ENCODE peak calls at places on chromosome 12, in ten cellular contexts. K is OCI-LY7; G is right cardiac atrium; O is CD8-positive, alpha-beta T cell; Q is CD4-positive, alpha-beta memory T cell; T is CD4-positive, CD25-positive, alpha-beta regulatory T cell; U is PC-9; S is transverse colon; B is WERI-Rb-1; W is lower lobe of right lung. J is an unnamed sample.

GRCh38 chr12:3310271-3311026 is 180.6 kb upstream of the PRMT8 start:
- DNase-seq in B (no peak), O (peak; percentile 4), G (no peak), W (no peak), Q (no peak), T (no peak), S (no peak), U (no peak), K (no peak), J (no peak)

GRCh38 chr12:105820407-105821140 is 318.2 kb downstream of the NUAK1 start:
- DNase-seq in B (no peak), K (no peak), T (no peak), G (peak; percentile 51), S (peak; percentile 9), W (no peak), U (no peak), O (no peak), Q (no peak), J (no peak)

GRCh38 chr12:102095677-102096263 is 24.1 kb downstream of the NUP37 start:
- DNase-seq in G (no peak), S (no peak), W (no peak), B (no peak), U (no peak), T (peak; percentile 58), Q (no peak), O (no peak), K (peak; percentile 42), J (no peak)

GRCh38 chr12:114395755-114396152 is 10.2 kb downstream of the TBX5 start:
- DNase-seq in Q (no peak), G (peak; percentile 74), S (no peak), W (no peak), U (no peak), O (no peak), T (no peak), K (no peak), B (no peak), J (no peak)

GRCh38 chr12:132465269-132466190 is 24.4 kb upstream of the FBRSL1 start:
- DNase-seq in S (no peak), K (no peak), G (peak; percentile 18), O (no peak), U (no peak), T (no peak), Q (no peak), W (no peak), B (peak; percentile 97), J (no peak)

GRCh38 chr12:77891531-77892147 is 60.9 kb downstream of the NAV3 start:
- DNase-seq in W (no peak), S (no peak), G (no peak), O (no peak), U (no peak), K (no peak), T (no peak), Q (no peak), B (no peak), J (no peak)

GRCh38 chr12:128942960-128943477 is 89.7 kb downstream of the GLT1D1 start:
- DNase-seq in B (no peak), W (no peak), O (no peak), G (no peak), K (no peak), U (no peak), T (no peak), S (no peak), Q (no peak), J (no peak)

GRCh38 chr12:62259311-62259992 is 752 bp upstream of the USP15 start:
- DNase-seq in W (no peak), U (no peak), S (peak; percentile 10), T (peak; percentile 68), Q (no peak), O (peak; percentile 35), K (peak; percentile 39), B (no peak), G (no peak), J (no peak)

GRCh38 chr12:76025601-76026575 is 5.7 kb downstream of the PHLDA1 start:
- DNase-seq in U (peak; percentile 14), G (no peak), T (no peak), S (no peak), B (peak; percentile 38), W (no peak), O (no peak), Q (no peak), K (no peak), J (no peak)

GRCh38 chr12:76024942-76025600 is 6.5 kb downstream of the PHLDA1 start:
- DNase-seq in S (no peak), W (no peak), Q (no peak), G (no peak), U (no peak), K (no peak), T (no peak), O (no peak), B (no peak), J (no peak)

GRCh38 chr12:76024102-76024781 is 7.3 kb downstream of the PHLDA1 start:
- DNase-seq in S (no peak), Q (no peak), T (no peak), U (no peak), K (no peak), O (no peak), G (no peak), B (no peak), W (no peak), J (no peak)

GRCh38 chr12:76028649-76029277 is 2.8 kb downstream of the PHLDA1 start:
- DNase-seq in G (no peak), B (no peak), U (no peak), O (no peak), S (no peak), K (no peak), Q (peak; percentile 6), T (no peak), W (no peak), J (no peak)

DNA sequence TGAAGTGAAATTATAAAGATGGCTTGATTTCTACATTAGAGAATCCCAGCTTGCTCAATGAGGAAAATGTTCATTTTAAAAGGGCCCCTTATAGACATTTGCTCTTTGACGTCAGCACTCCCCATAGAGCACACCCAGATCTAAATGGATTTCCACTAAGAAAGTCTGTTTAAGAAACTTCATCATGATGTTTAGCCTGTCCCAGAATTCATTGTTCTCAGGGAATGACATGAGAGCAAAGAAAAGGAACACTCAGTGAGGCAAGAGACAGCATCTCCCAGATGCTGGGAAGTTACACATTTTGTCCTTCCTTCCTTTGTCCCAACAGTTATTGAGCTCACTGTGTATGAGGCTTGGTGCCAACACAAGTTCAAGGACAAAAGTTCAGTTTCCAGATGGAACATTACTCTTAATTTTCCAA is 4.9 kb downstream of the PHLDA1 start:
- DNase-seq in B (no peak), T (no peak), S (no peak), O (no peak), K (no peak), U (no peak), G (no peak), W (no peak), Q (no peak), J (no peak)
- H3K27ac ChIP-seq in B (peak overlapping the region; percentile 32), T (no peak overlapping the region), S (peak overlapping the region; percentile 10), O (no peak overlapping the region), K (no peak overlapping the region), U (peak overlapping the region; percentile 95), G (no peak overlapping the region), W (peak overlapping the region; percentile 27), Q (no peak overlapping the region), J (peak overlapping the region; percentile 33)

GRCh38 chr12:1471224-1471623 is 123.2 kb downstream of the FBXL14 start:
- DNase-seq in U (no peak), O (no peak), G (no peak), B (no peak), S (no peak), W (no peak), T (no peak), Q (no peak), K (no peak), J (no peak)

GRCh38 chr12:1473418-1473817 is 121.0 kb downstream of the FBXL14 start:
- DNase-seq in W (no peak), T (peak; percentile 73), K (no peak), S (peak; percentile 29), O (peak; percentile 56), Q (peak; percentile 7), G (peak; percentile 66), B (no peak), U (no peak), J (no peak)

GRCh38 chr12:1474567-1475153 is 119.7 kb downstream of the FBXL14 start:
- DNase-seq in W (no peak), Q (no peak), U (peak; percentile 47), O (no peak), T (no peak), G (no peak), K (no peak), S (no peak), B (no peak), J (no peak)

GRCh38 chr12:1470051-1470450 is 124.3 kb downstream of the FBXL14 start:
- DNase-seq in B (no peak), S (no peak), U (no peak), K (no peak), W (no peak), G (peak; percentile 69), Q (no peak), O (no peak), T (no peak), J (no peak)

DNA sequence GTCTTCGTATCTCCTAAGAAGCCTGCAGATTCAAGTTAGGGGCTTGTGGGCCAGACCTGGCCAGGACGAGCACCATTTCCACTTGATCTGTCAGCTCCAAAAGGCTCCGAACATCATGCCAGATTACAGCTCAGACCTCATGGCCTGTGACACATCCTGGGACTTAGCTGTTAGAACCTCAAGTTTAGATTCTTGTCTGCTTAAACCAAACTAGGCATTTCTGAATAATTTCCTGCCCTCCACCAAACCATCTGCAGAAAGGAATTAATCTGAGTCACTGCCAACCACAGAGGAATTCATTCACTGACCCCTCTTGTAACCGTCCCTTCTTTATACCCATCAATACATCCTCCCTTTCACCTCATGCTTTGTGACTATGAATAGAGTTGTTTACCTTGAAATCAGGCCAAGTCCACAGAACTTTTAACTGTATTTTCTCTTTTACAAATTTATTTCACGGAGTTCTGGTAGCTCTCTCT is 120.3 kb downstream of the FBXL14 start:
- DNase-seq in O (no peak), T (peak; percentile 43), S (no peak), G (no peak), U (peak; percentile 55), W (no peak), B (no peak), Q (no peak), K (no peak), J (no peak)
- H3K4me3 ChIP-seq in O (no peak overlapping the region), T (peak overlapping the region; percentile 22), S (no peak overlapping the region), G (no peak overlapping the region), U (no peak overlapping the region), W (no peak overlapping the region), B (no peak overlapping the region), Q (no peak overlapping the region), K (no peak overlapping the region), J (no peak overlapping the region)

GRCh38 chr12:68176252-68176651 is 16.7 kb upstream of the IFNG start:
- DNase-seq in K (no peak), T (no peak), W (no peak), G (no peak), U (no peak), B (no peak), Q (no peak), O (no peak), S (no peak), J (no peak)
- H3K27ac ChIP-seq in K (peak overlapping the region; percentile 78), T (peak overlapping the region; percentile 75), W (no peak overlapping the region), G (no peak overlapping the region), U (no peak overlapping the region), B (no peak overlapping the region), Q (peak overlapping the region; percentile 58), O (no peak overlapping the region), S (no peak overlapping the region), J (no peak overlapping the region)

GRCh38 chr12:113183030-113183589 is 2.2 kb downstream of the DDX54 start:
- DNase-seq in B (no peak), G (no peak), T (no peak), O (no peak), S (no peak), Q (no peak), U (no peak), W (no peak), K (no peak), J (no peak)

GRCh38 chr12:113184900-113185179 is 438 bp downstream of the DDX54 start:
- DNase-seq in K (peak; percentile 91), S (peak; percentile 91), T (peak; percentile 95), Q (peak; percentile 90), O (peak; percentile 88), U (peak; percentile 90), B (peak; percentile 85), W (peak; percentile 92), G (peak; percentile 95), J (peak; percentile 88)

GRCh38 chr12:113185180-113186032 is at the start of the genes DDX54 and RITA1:
- DNase-seq in K (peak; percentile 95), T (peak; percentile 84), O (peak; percentile 74), Q (peak; percentile 83), U (peak; percentile 78), G (peak; percentile 91), W (peak; percentile 85), B (peak; percentile 89), S (peak; percentile 85), J (peak; percentile 84)

GRCh38 chr12:113186033-113186365 is 478 bp downstream of the RITA1 start:
- DNase-seq in T (peak; percentile 45), G (no peak), W (no peak), O (no peak), K (peak; percentile 68), U (no peak), Q (no peak), S (no peak), B (no peak), J (no peak)

DNA sequence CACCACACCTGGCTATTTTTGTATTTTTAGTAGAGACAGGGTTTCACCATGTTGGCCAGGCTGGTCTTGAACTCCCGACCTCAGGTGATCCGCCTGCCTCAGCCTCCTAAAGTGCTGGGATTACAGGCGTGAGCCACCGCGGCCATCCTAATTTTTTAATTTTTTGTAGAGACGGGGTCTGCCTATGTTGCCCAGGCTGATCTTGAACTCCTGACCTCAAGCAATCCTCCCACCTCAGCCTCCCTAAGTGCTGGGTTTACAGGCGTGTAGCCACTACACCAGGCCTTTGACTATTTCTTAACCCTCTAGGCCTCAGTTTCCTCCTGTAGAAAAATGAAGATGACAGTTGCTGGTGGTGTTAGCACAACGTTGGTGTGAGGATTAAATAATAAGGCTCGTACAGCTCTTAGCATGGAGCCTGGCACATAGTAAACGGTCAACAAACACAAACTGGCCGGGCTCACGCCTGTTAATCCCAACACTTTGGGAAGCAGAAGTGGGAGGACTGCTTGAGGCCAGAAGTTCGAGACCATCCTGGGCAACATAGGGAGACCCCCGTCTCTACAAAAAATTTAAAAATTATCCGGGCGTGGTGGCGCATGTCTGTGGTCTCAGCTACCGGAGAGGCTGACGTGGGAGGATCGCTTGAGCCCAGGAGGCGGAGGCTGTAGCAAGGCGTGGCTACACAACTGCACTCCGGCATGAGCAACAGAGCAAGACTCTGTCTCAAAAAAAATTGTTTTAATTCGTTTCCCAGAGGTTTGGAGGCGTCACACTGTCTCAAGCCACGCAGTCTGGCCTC is 979 bp downstream of the DDX54 start:
- DNase-seq in O (no peak), Q (no peak), W (peak; percentile 84), S (no peak), B (no peak), T (no peak), U (no peak), K (no peak), G (no peak), J (no peak)
- H3K4me3 ChIP-seq in O (peak overlapping the region; percentile 95), Q (peak overlapping the region; percentile 74), W (peak overlapping the region; percentile 99), S (peak overlapping the region; percentile 94), B (peak overlapping the region; percentile 96), T (peak overlapping the region; percentile 92), U (peak overlapping the region; percentile 80), K (peak overlapping the region; percentile 92), G (peak overlapping the region; percentile 62), J (peak overlapping the region; percentile 95)

J was measured in heart right ventricle.